ENCODE peak calls at places on chromosome X, in ten cellular contexts. One of them, this sample, is unnamed.

GRCh38 chrX:69025802-69026301 is 139.4 kb downstream of the PJA1 start:
- DNase-seq in uterus: no peak
- DNase-seq in lower leg skin: no peak
- DNase-seq in testis: no peak
- DNase-seq in heart left ventricle: no peak
- DNase-seq in transverse colon: no peak
- DNase-seq in adrenal gland: no peak
- DNase-seq in tibial nerve: no peak
- DNase-seq in K562: no peak
- DNase-seq in GM12878: no peak
- DNase-seq in this sample: no peak

GRCh38 chrX:103607385-103608304 is at the start of gene TCEAL3:
- DNase-seq in adrenal gland: peak
- DNase-seq in uterus: peak
- DNase-seq in transverse colon: peak
- DNase-seq in lower leg skin: peak
- DNase-seq in GM12878: no peak
- DNase-seq in K562: no peak
- DNase-seq in testis: peak
- DNase-seq in tibial nerve: peak
- DNase-seq in heart left ventricle: peak
- DNase-seq in this sample: peak

GRCh38 chrX:68186552-68187262 is 246.6 kb downstream of the OPHN1 start:
- DNase-seq in heart left ventricle: no peak
- DNase-seq in testis: no peak
- DNase-seq in adrenal gland: no peak
- DNase-seq in transverse colon: no peak
- DNase-seq in tibial nerve: no peak
- DNase-seq in K562: no peak
- DNase-seq in uterus: no peak
- DNase-seq in lower leg skin: no peak
- DNase-seq in GM12878: no peak
- DNase-seq in this sample: no peak

GRCh38 chrX:131677655-131678628 is 134.1 kb downstream of the OR13H1 start:
- DNase-seq in K562: peak
- DNase-seq in testis: peak
- DNase-seq in lower leg skin: no peak
- DNase-seq in heart left ventricle: no peak
- DNase-seq in transverse colon: peak
- DNase-seq in tibial nerve: no peak
- DNase-seq in adrenal gland: peak
- DNase-seq in uterus: no peak
- DNase-seq in GM12878: no peak
- DNase-seq in this sample: peak

GRCh38 chrX:21658152-21658737 is at the start of gene KLHL34:
- DNase-seq in heart left ventricle: peak
- DNase-seq in lower leg skin: no peak
- DNase-seq in transverse colon: peak
- DNase-seq in GM12878: no peak
- DNase-seq in K562: no peak
- DNase-seq in uterus: no peak
- DNase-seq in tibial nerve: no peak
- DNase-seq in testis: no peak
- DNase-seq in adrenal gland: no peak
- DNase-seq in this sample: peak

GRCh38 chrX:45300638-45301037 is 100.0 kb upstream of the DIPK2B start:
- DNase-seq in GM12878: no peak
- DNase-seq in adrenal gland: no peak
- DNase-seq in K562: no peak
- DNase-seq in tibial nerve: no peak
- DNase-seq in testis: no peak
- DNase-seq in transverse colon: no peak
- DNase-seq in heart left ventricle: no peak
- DNase-seq in lower leg skin: no peak
- DNase-seq in uterus: no peak
- DNase-seq in this sample: no peak

GRCh38 chrX:2498781-2499302 is 1.9 kb downstream of the DHRSX start:
- DNase-seq in uterus: no peak
- DNase-seq in adrenal gland: no peak
- DNase-seq in testis: peak
- DNase-seq in K562: no peak
- DNase-seq in tibial nerve: no peak
- DNase-seq in heart left ventricle: no peak
- DNase-seq in lower leg skin: no peak
- DNase-seq in GM12878: no peak
- DNase-seq in transverse colon: peak
- DNase-seq in this sample: no peak

GRCh38 chrX:76253432-76253831 is 80.6 kb downstream of the PBDC1 start:
- DNase-seq in GM12878: peak
- DNase-seq in testis: peak
- DNase-seq in adrenal gland: peak
- DNase-seq in tibial nerve: no peak
- DNase-seq in heart left ventricle: no peak
- DNase-seq in K562: peak
- DNase-seq in transverse colon: peak
- DNase-seq in uterus: peak
- DNase-seq in lower leg skin: no peak
- DNase-seq in this sample: no peak

GRCh38 chrX:40871385-40872082 is 136.2 kb upstream of the MED14 start:
- DNase-seq in GM12878: peak
- DNase-seq in tibial nerve: no peak
- DNase-seq in uterus: no peak
- DNase-seq in transverse colon: no peak
- DNase-seq in heart left ventricle: no peak
- DNase-seq in lower leg skin: no peak
- DNase-seq in adrenal gland: no peak
- DNase-seq in K562: no peak
- DNase-seq in testis: no peak
- DNase-seq in this sample: no peak

GRCh38 chrX:30302957-30303356 is 6.2 kb downstream of the NR0B1 start:
- DNase-seq in GM12878: no peak
- DNase-seq in uterus: no peak
- DNase-seq in K562: no peak
- DNase-seq in testis: peak
- DNase-seq in tibial nerve: no peak
- DNase-seq in adrenal gland: peak
- DNase-seq in heart left ventricle: peak
- DNase-seq in lower leg skin: peak
- DNase-seq in transverse colon: no peak
- DNase-seq in this sample: peak

DNA sequence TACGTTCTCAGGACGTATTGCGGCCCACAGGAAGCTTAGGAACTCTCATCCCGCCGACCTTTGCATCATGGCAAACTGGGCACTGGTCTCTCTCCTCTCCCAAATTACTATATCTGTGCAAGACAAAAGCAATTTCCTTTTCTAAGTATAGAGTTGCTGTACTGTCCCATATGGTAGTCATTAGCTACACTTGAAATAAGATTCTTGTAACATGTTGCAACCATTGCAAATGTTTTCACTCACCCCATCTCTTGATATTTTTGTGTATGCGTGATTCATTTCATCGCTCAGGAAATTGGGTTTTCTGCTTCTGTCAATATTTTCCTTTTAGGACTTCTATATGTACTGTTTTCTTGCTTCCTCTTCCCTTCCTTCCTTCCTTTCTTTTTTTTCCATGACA is 15.7 kb downstream of the ARMCX6 start:
- DNase-seq in K562: no peak
- DNase-seq in testis: no peak
- DNase-seq in tibial nerve: no peak
- DNase-seq in lower leg skin: no peak
- DNase-seq in adrenal gland: no peak
- DNase-seq in uterus: no peak
- DNase-seq in transverse colon: no peak
- DNase-seq in GM12878: no peak
- DNase-seq in heart left ventricle: no peak
- DNase-seq in this sample: no peak
- H3K4me3 ChIP-seq in K562: no peak
- H3K4me3 ChIP-seq in testis: no peak
- H3K4me3 ChIP-seq in tibial nerve: no peak
- H3K4me3 ChIP-seq in lower leg skin: no peak
- H3K4me3 ChIP-seq in adrenal gland: no peak
- H3K4me3 ChIP-seq in uterus: no peak
- H3K4me3 ChIP-seq in transverse colon: no peak
- H3K4me3 ChIP-seq in GM12878: no peak
- H3K4me3 ChIP-seq in heart left ventricle: no peak
- H3K4me3 ChIP-seq in this sample: no peak

GRCh38 chrX:26783512-26784225 is 567.7 kb downstream of the MAGEB5 start:
- DNase-seq in adrenal gland: peak
- DNase-seq in tibial nerve: no peak
- DNase-seq in uterus: no peak
- DNase-seq in testis: peak
- DNase-seq in GM12878: no peak
- DNase-seq in lower leg skin: no peak
- DNase-seq in heart left ventricle: no peak
- DNase-seq in transverse colon: no peak
- DNase-seq in K562: peak
- DNase-seq in this sample: no peak

GRCh38 chrX:26789751-26790150 is 573.8 kb downstream of the MAGEB5 start:
- DNase-seq in uterus: no peak
- DNase-seq in tibial nerve: no peak
- DNase-seq in K562: no peak
- DNase-seq in testis: no peak
- DNase-seq in lower leg skin: no peak
- DNase-seq in heart left ventricle: no peak
- DNase-seq in transverse colon: no peak
- DNase-seq in adrenal gland: no peak
- DNase-seq in GM12878: no peak
- DNase-seq in this sample: no peak

DNA sequence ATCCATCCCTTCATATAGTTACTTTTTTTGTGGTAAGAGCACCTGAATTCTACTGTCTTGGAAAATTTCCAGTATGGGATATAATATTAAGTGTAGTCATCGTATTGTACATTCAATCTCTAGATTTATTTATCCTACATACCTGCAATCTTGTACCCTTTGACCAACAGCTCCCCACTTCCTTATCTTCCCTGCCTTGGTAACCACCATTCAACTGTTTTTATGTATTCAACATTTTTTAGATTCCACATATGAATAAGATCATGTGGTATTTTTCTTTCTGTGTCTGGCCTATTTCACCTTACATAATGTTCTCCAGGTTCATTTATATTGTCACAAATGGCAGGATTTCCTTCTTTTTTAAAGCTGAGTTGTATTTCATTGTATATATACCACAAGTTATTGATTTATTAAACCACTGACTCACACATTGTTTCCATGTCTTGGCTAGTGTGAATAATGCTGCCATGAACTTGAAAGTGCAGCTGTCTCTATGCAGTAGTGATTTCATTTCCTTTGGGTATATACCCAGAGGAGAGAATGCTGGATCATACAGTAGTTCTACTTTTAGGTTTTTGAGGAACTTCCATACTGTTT is 572.5 kb downstream of the MAGEB5 start:
- DNase-seq in uterus: no peak
- DNase-seq in lower leg skin: no peak
- DNase-seq in adrenal gland: no peak
- DNase-seq in tibial nerve: no peak
- DNase-seq in testis: no peak
- DNase-seq in transverse colon: no peak
- DNase-seq in K562: no peak
- DNase-seq in heart left ventricle: no peak
- DNase-seq in GM12878: no peak
- DNase-seq in this sample: no peak
- TF ChIP-seq POLR2A in uterus: no peak
- TF ChIP-seq POLR2A in lower leg skin: no peak
- TF ChIP-seq POLR2A in adrenal gland: no peak
- TF ChIP-seq POLR2A in tibial nerve: no peak
- TF ChIP-seq POLR2A in testis: no peak
- TF ChIP-seq POLR2A in transverse colon: no peak
- TF ChIP-seq POLR2A in K562: no peak
- TF ChIP-seq POLR2A in heart left ventricle: no peak
- TF ChIP-seq POLR2A in GM12878: no peak
- TF ChIP-seq POLR2A in this sample: no peak

GRCh38 chrX:107674480-107675364 is 46.4 kb downstream of the PRPS1 start:
- DNase-seq in transverse colon: peak
- DNase-seq in tibial nerve: peak
- DNase-seq in adrenal gland: peak
- DNase-seq in GM12878: no peak
- DNase-seq in heart left ventricle: peak
- DNase-seq in K562: peak
- DNase-seq in lower leg skin: peak
- DNase-seq in uterus: peak
- DNase-seq in testis: peak
- DNase-seq in this sample: no peak
- H3K4me3 ChIP-seq in transverse colon: peak
- H3K4me3 ChIP-seq in tibial nerve: peak
- H3K4me3 ChIP-seq in adrenal gland: no peak
- H3K4me3 ChIP-seq in GM12878: peak
- H3K4me3 ChIP-seq in heart left ventricle: no peak
- H3K4me3 ChIP-seq in K562: peak
- H3K4me3 ChIP-seq in lower leg skin: no peak
- H3K4me3 ChIP-seq in uterus: peak
- H3K4me3 ChIP-seq in testis: no peak
- H3K4me3 ChIP-seq in this sample: no peak

GRCh38 chrX:16711219-16712115 is 1.0 kb downstream of the CTPS2 start:
- DNase-seq in K562: peak
- DNase-seq in heart left ventricle: peak
- DNase-seq in uterus: no peak
- DNase-seq in adrenal gland: no peak
- DNase-seq in GM12878: no peak
- DNase-seq in lower leg skin: no peak
- DNase-seq in testis: peak
- DNase-seq in transverse colon: no peak
- DNase-seq in tibial nerve: no peak
- DNase-seq in this sample: peak

GRCh38 chrX:16714504-16714903 is 2.0 kb upstream of the CTPS2 start:
- DNase-seq in K562: no peak
- DNase-seq in heart left ventricle: no peak
- DNase-seq in uterus: no peak
- DNase-seq in lower leg skin: no peak
- DNase-seq in GM12878: no peak
- DNase-seq in transverse colon: no peak
- DNase-seq in tibial nerve: no peak
- DNase-seq in testis: no peak
- DNase-seq in adrenal gland: no peak
- DNase-seq in this sample: no peak

GRCh38 chrX:16708016-16708415 is 4.5 kb downstream of the CTPS2 start:
- DNase-seq in testis: no peak
- DNase-seq in lower leg skin: no peak
- DNase-seq in heart left ventricle: no peak
- DNase-seq in adrenal gland: no peak
- DNase-seq in tibial nerve: no peak
- DNase-seq in K562: no peak
- DNase-seq in GM12878: no peak
- DNase-seq in transverse colon: no peak
- DNase-seq in uterus: no peak
- DNase-seq in this sample: no peak

GRCh38 chrX:16712116-16712824 is at the start of gene CTPS2:
- DNase-seq in heart left ventricle: peak
- DNase-seq in adrenal gland: peak
- DNase-seq in lower leg skin: peak
- DNase-seq in GM12878: no peak
- DNase-seq in tibial nerve: peak
- DNase-seq in uterus: peak
- DNase-seq in transverse colon: peak
- DNase-seq in K562: peak
- DNase-seq in testis: peak
- DNase-seq in this sample: peak

DNA sequence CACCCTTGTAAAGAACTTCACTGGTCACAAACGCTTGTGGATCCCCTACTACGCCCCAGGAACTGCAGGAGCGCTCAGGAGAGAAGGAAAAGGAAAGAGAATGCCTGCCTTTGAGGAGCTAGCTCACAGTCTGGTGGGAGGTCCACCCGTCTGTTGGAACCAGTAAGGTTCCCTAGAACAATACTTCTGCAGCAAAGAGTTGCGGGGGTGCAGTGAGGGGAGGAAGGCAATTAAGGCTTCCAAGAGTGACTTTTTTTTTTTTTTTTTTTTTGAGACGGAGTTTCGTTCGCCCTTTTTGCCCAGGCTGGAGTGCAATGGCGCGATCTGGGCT is 321 bp upstream of the CTPS2 start:
- DNase-seq in heart left ventricle: no peak
- DNase-seq in tibial nerve: no peak
- DNase-seq in lower leg skin: no peak
- DNase-seq in testis: no peak
- DNase-seq in transverse colon: no peak
- DNase-seq in K562: no peak
- DNase-seq in GM12878: no peak
- DNase-seq in adrenal gland: no peak
- DNase-seq in uterus: peak
- DNase-seq in this sample: no peak
- TF ChIP-seq POLR2A in heart left ventricle: no peak
- TF ChIP-seq POLR2A in tibial nerve: no peak
- TF ChIP-seq POLR2A in lower leg skin: no peak
- TF ChIP-seq POLR2A in testis: no peak
- TF ChIP-seq POLR2A in transverse colon: no peak
- TF ChIP-seq POLR2A in K562: no peak
- TF ChIP-seq POLR2A in GM12878: no peak
- TF ChIP-seq POLR2A in adrenal gland: no peak
- TF ChIP-seq POLR2A in uterus: no peak
- TF ChIP-seq POLR2A in this sample: no peak

This sample was measured in right lobe of liver.